ENCODE peak calls at places on chromosomes 12 and 14, in four cellular contexts. L is hepatocyte, K is GM23248, Q is PC-3. Z is an unnamed sample. For H3K9me2, the result is how much of the 10 kb centered on the place peaks cover.

GRCh38 chr12:64452559-64453329 is 824 bp downstream of the TBK1 start:
- DNase-seq in L (peak), K (peak), Q (peak), Z (peak)

GRCh38 chr12:121284551-121285390 is 11.7 kb downstream of the CAMKK2 start:
- DNase-seq in L (no peak), Q (no peak), K (peak), Z (no peak)

GRCh38 chr12:77133566-77133965 is 68.2 kb upstream of the E2F7 start:
- DNase-seq in Q (peak), L (peak), K (peak), Z (peak)

GRCh38 chr14:35897616-35898111 is 71.5 kb downstream of the BRMS1L start:
- DNase-seq in L (no peak), K (no peak), Q (peak), Z (no peak)

GRCh38 chr14:86673523-86673969 is 1143.6 kb downstream of the FLRT2 start:
- DNase-seq in Q (peak), L (peak), K (no peak), Z (no peak)

GRCh38 chr12:46562625-46563228 is 190.2 kb upstream of the SLC38A2 start:
- DNase-seq in K (peak), Q (peak), L (no peak), Z (no peak)

GRCh38 chr12:18261273-18261672 is at the start of gene PIK3C2G:
- DNase-seq in Q (peak), K (no peak), L (peak), Z (no peak)

GRCh38 chr12:6553051-6553868 is 2.6 kb downstream of the IFFO1 start:
- DNase-seq in Q (no peak), K (peak), L (no peak), Z (no peak)

GRCh38 chr12:100904270-100904669 is 109.7 kb downstream of the ANO4 start:
- DNase-seq in Q (no peak), K (peak), L (no peak), Z (no peak)

GRCh38 chr12:88153959-88154358 is 11.9 kb downstream of the TMTC3 start:
- DNase-seq in L (peak), K (peak), Q (peak), Z (peak)

GRCh38 chr14:68172664-68173063 is 353.1 kb downstream of the RAD51B start:
- DNase-seq in Q (peak), K (no peak), L (peak), Z (no peak)

GRCh38 chr12:90989617-90990232 is 15.0 kb downstream of the EPYC start:
- DNase-seq in L (no peak), K (no peak), Q (no peak), Z (no peak)

GRCh38 chr12:98456583-98457573 is 58.5 kb upstream of the TMPO start:
- DNase-seq in L (peak), K (peak), Q (no peak), Z (no peak)

GRCh38 chr14:101552786-101553231 is 8.5 kb upstream of the DIO3 start:
- DNase-seq in L (no peak), K (no peak), Q (peak), Z (no peak)

GRCh38 chr14:103067231-103067954 is 10.0 kb upstream of the CDC42BPB start:
- DNase-seq in Q (peak), L (no peak), K (peak), Z (no peak)

GRCh38 chr12:30818562-30818961 is 63.8 kb upstream of the CAPRIN2 start:
- DNase-seq in K (no peak), Q (no peak), L (no peak), Z (no peak)

GRCh38 chr14:30985796-30986195 is 39.7 kb upstream of the AP4S1 start:
- DNase-seq in Q (no peak), K (no peak), L (no peak), Z (no peak)

GRCh38 chr12:128266559-128267245 is at the start of gene TMEM132C:
- DNase-seq in L (peak), K (no peak), Q (no peak), Z (no peak)

GRCh38 chr12:25034676-25035075 is 85.8 kb upstream of the BCAT1 start:
- DNase-seq in Q (no peak), L (no peak), K (no peak), Z (no peak)

GRCh38 chr12:21026302-21026701 is 104.7 kb upstream of the SLCO1B1 start:
- DNase-seq in L (no peak), Q (peak), K (no peak), Z (no peak)

GRCh38 chr12:77010637-77011548 is 54.5 kb downstream of the E2F7 start:
- DNase-seq in L (peak), Q (peak), K (peak), Z (peak)

GRCh38 chr14:21723431-21724045 is 49.9 kb upstream of the OR4E1 start:
- DNase-seq in L (peak), K (peak), Q (peak), Z (peak)

GRCh38 chr12:11133816-11134215 is 628 bp downstream of the TAS2R30 start:
- DNase-seq in Q (no peak), L (no peak), K (no peak), Z (no peak)

GRCh38 chr12:89345830-89346740 is 6.2 kb downstream of the DUSP6 start:
- DNase-seq in Q (peak), K (peak), L (no peak), Z (peak)

GRCh38 chr14:77133718-77134338 is 7.8 kb downstream of the ZDHHC22 start:
- DNase-seq in K (peak), Q (peak), L (peak), Z (peak)

GRCh38 chr14:60537663-60538062 is 28.7 kb downstream of the SIX6 start:
- DNase-seq in K (peak), Q (peak), L (no peak), Z (no peak)

GRCh38 chr14:51431033-51431709 is 191.1 kb downstream of the TMX1 start:
- DNase-seq in Q (no peak), L (no peak), K (peak), Z (no peak)

GRCh38 chr14:68593806-68594536 is 198.9 kb downstream of the ZFP36L1 start:
- DNase-seq in L (peak), Q (no peak), K (no peak), Z (no peak)

GRCh38 chr12:57175428-57176138 is 28.2 kb upstream of the LRP1-AS start:
- DNase-seq in K (peak), Q (peak), L (peak), Z (peak)

GRCh38 chr14:70793637-70794036 is 15.7 kb downstream of the MAP3K9 start:
- DNase-seq in Q (no peak), K (no peak), L (no peak), Z (no peak)

GRCh38 chr12:25701290-25701689 is 148.2 kb upstream of the LMNTD1 start:
- DNase-seq in Q (peak), K (peak), L (peak), Z (no peak)

GRCh38 chr12:48936379-48936979 is 11.2 kb upstream of the FKBP11 start:
- DNase-seq in Q (peak), L (peak), K (peak), Z (peak)

DNA sequence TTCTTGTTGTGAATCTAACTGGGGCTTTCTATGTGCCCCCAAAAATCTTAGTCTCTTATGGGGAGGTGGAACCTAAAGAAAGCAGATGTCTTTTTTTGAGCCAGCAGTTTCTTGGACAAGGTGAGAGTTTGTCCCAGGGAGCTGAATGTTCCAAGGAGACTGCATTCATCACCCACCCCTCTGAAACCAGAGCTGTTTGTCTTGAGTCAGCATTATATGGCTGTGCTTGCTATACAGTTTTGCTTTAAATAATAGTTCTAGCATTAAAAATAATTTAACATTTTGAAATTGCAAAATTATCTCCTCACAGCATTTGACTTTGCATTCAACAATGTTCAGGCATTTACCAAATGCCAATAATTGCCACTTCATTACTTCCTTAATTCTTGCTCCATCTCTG is 813.3 kb downstream of the BCL11B start:
- DNase-seq in L (no peak), K (no peak), Q (no peak), Z (no peak)
- H3K9me2 ChIP-seq in L (under half), K (under half), Q (under half), Z (under half)

GRCh38 chr12:50283924-50284236 is 560 bp upstream of the LIMA1 start:
- DNase-seq in K (peak), L (no peak), Q (no peak), Z (no peak)

GRCh38 chr12:50287271-50287670 is 4.0 kb upstream of the LIMA1 start:
- DNase-seq in K (no peak), Q (no peak), L (no peak), Z (no peak)

GRCh38 chr12:50285253-50285652 is 1.9 kb upstream of the LIMA1 start:
- DNase-seq in L (no peak), K (no peak), Q (no peak), Z (no peak)

GRCh38 chr12:50283230-50283923 is at the start of gene LIMA1:
- DNase-seq in K (peak), L (peak), Q (peak), Z (peak)

DNA sequence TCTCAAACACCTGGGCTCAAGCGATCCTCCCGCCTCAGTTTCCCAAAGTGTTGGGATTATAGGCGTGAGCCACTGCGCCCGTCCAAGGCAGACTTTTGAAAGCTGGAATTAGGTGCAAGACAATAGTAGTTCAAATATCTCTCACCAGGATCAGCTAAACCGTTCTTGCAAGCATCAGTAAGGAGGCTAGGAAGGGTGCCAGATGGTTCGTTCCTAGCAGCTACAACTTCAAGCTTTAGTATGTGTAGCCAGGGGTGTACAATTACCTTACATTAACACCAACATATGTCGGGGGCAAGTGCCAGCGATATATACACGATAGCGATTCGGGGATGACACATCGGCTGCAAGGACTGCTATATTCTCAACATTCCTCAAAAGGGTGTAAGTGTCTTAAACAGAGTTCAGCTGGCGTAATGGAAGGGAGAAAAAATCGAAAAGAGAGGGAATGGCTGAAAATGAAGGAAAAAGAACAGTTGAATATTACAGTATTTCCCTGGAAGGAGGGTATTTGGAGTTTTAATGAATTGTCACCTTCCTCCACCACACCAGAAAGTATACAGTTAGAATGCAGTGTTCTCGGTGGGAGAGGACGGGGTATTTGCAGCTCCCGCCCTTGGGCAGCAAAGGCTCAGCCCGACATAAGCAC is 615 bp downstream of the LIMA1 start:
- DNase-seq in K (peak), Q (peak), L (no peak), Z (no peak)
- TF ChIP-seq EZH2 in K (no peak), Q (no peak), L (no peak), Z (no peak)

GRCh38 chr12:124834822-124835221 is 28.8 kb downstream of the SCARB1 start:
- DNase-seq in Q (no peak), L (no peak), K (no peak), Z (no peak)
- H3K9me2 ChIP-seq in Q (under half), L (under half), K (under half), Z (under half)

GRCh38 chr12:27695556-27696292 is 523 bp upstream of the REP15 start:
- DNase-seq in Q (peak), L (no peak), K (no peak), Z (no peak)
- TF ChIP-seq EZH2 in Q (no peak), L (no peak), K (no peak), Z (no peak)

GRCh38 chr12:110576504-110576903 is 6.6 kb downstream of the PPTC7 start:
- DNase-seq in Q (no peak), K (no peak), L (no peak), Z (no peak)
- H3K9me2 ChIP-seq in Q (under half), K (under half), L (under half), Z (under half)